ENCODE peak calls at places on chromosome 9, in six cellular contexts. X, M, R, Y, U and Q are unnamed samples.

GRCh38 chr9:84271887-84272556 is 68.5 kb downstream of the SLC28A3 start:
- DNase-seq in X (no peak), M (no peak), R (no peak), Y (no peak), U (no peak), Q (no peak)

GRCh38 chr9:102778756-102779155 is 216.4 kb upstream of the CYLC2 start:
- DNase-seq in X (no peak), M (no peak), R (no peak), Y (no peak), U (no peak), Q (no peak)

GRCh38 chr9:129823163-129823933 is 588 bp downstream of the TOR1A start:
- DNase-seq in X (no peak), M (no peak), R (no peak), Y (no peak), U (peak; percentile 8), Q (no peak)

GRCh38 chr9:110033869-110034268 is 174.1 kb downstream of the C9orf152 start:
- DNase-seq in X (no peak), M (no peak), R (no peak), Y (no peak), U (no peak), Q (no peak)

GRCh38 chr9:121976751-121977150 is 116.4 kb downstream of the TTLL11 start:
- DNase-seq in X (no peak), M (no peak), R (no peak), Y (no peak), U (no peak), Q (no peak)

GRCh38 chr9:120235081-120235480 is 344.9 kb downstream of the CDK5RAP2 start:
- DNase-seq in X (no peak), M (no peak), R (no peak), Y (no peak), U (no peak), Q (no peak)

GRCh38 chr9:16626577-16627130 is 243.8 kb downstream of the BNC2 start:
- DNase-seq in X (no peak), M (no peak), R (no peak), Y (no peak), U (no peak), Q (no peak)

GRCh38 chr9:126844085-126844484 is 16.4 kb upstream of the ZBTB34 start:
- DNase-seq in X (no peak), M (no peak), R (no peak), Y (no peak), U (no peak), Q (no peak)

GRCh38 chr9:74497750-74498615 is 848 bp downstream of the RORB start:
- DNase-seq in X (no peak), M (no peak), R (no peak), Y (no peak), U (no peak), Q (peak; percentile 31)

GRCh38 chr9:36818242-36818938 is 215.7 kb downstream of the PAX5 start:
- DNase-seq in X (no peak), M (no peak), R (no peak), Y (no peak), U (no peak), Q (no peak)

GRCh38 chr9:107929439-107929838 is 439.9 kb upstream of the KLF4 start:
- DNase-seq in X (no peak), M (no peak), R (no peak), Y (no peak), U (no peak), Q (no peak)

GRCh38 chr9:81686614-81687520 is 2.5 kb downstream of the TLE1 start:
- DNase-seq in X (no peak), M (no peak), R (peak; percentile 14), Y (peak; percentile 22), U (no peak), Q (peak; percentile 49)

GRCh38 chr9:111926421-111926875 is 29.8 kb downstream of the UGCG start:
- DNase-seq in X (peak; percentile 56), M (peak; percentile 82), R (peak; percentile 71), Y (no peak), U (peak; percentile 30), Q (peak; percentile 66)

GRCh38 chr9:75930766-75931311 is 40.4 kb downstream of the PCSK5 start:
- DNase-seq in X (no peak), M (no peak), R (no peak), Y (no peak), U (no peak), Q (no peak)

GRCh38 chr9:82313697-82314096 is 325.1 kb downstream of the SPATA31D1 start:
- DNase-seq in X (no peak), M (no peak), R (no peak), Y (no peak), U (no peak), Q (no peak)

GRCh38 chr9:110183208-110184145 is 24.5 kb downstream of the C9orf152 start:
- DNase-seq in X (peak; percentile 8), M (peak; percentile 35), R (peak; percentile 19), Y (no peak), U (peak; percentile 5), Q (no peak)

GRCh38 chr9:122053056-122053455 is 40.1 kb downstream of the TTLL11 start:
- DNase-seq in X (no peak), M (no peak), R (no peak), Y (no peak), U (no peak), Q (no peak)

GRCh38 chr9:133534346-133535284 is at the start of gene ADAMTSL2:
- DNase-seq in X (peak; percentile 76), M (peak; percentile 60), R (peak; percentile 74), Y (peak; percentile 48), U (no peak), Q (peak; percentile 62)

GRCh38 chr9:656918-657583 is 184.4 kb upstream of the DMRT1 start:
- DNase-seq in X (no peak), M (no peak), R (no peak), Y (no peak), U (no peak), Q (no peak)

GRCh38 chr9:131546336-131547084 is 1.2 kb downstream of the PRRT1B start:
- DNase-seq in X (no peak), M (no peak), R (no peak), Y (no peak), U (no peak), Q (no peak)

GRCh38 chr9:136133191-136133958 is 14.7 kb upstream of the TMEM250 start:
- DNase-seq in X (peak; percentile 23), M (no peak), R (no peak), Y (no peak), U (no peak), Q (no peak)

GRCh38 chr9:112664541-112664940 is 53.4 kb downstream of the INIP start:
- DNase-seq in X (no peak), M (no peak), R (no peak), Y (no peak), U (no peak), Q (no peak)

GRCh38 chr9:6996061-6996854 is 238.5 kb downstream of the KDM4C start:
- DNase-seq in X (no peak), M (no peak), R (no peak), Y (no peak), U (no peak), Q (no peak)

GRCh38 chr9:127149463-127150390 is 27.3 kb upstream of the ANGPTL2 start:
- DNase-seq in X (no peak), M (no peak), R (no peak), Y (no peak), U (no peak), Q (no peak)

GRCh38 chr9:126417007-126417406 is 90.4 kb downstream of the MVB12B start:
- DNase-seq in X (no peak), M (no peak), R (no peak), Y (no peak), U (no peak), Q (no peak)

GRCh38 chr9:14769235-14769580 is 46.7 kb upstream of the CER1 start:
- DNase-seq in X (no peak), M (no peak), R (no peak), Y (no peak), U (no peak), Q (no peak)

GRCh38 chr9:116589392-116590354 is 97.4 kb upstream of the TRIM32 start:
- DNase-seq in X (no peak), M (no peak), R (no peak), Y (no peak), U (no peak), Q (no peak)

GRCh38 chr9:98897745-98898144 is 46.0 kb upstream of the COL15A1 start:
- DNase-seq in X (no peak), M (no peak), R (no peak), Y (no peak), U (no peak), Q (no peak)